ENCODE peak calls at places on chromosomes 7 and 10, in nine cellular contexts. G, F, S, Q, V, M, L, R and J are unnamed samples.

GRCh38 chr10:10869592-10869991 is 148.1 kb upstream of the CELF2 start:
- DNase-seq in G (no peak), F (peak; percentile 63), S (no peak), Q (peak; percentile 44), V (no peak), M (no peak), L (no peak), R (no peak), J (no peak)

GRCh38 chr7:27519801-27520200 is 142.9 kb downstream of the HIBADH start:
- DNase-seq in G (no peak), F (no peak), S (no peak), Q (no peak), V (no peak), M (no peak), L (no peak), R (no peak), J (no peak)

GRCh38 chr7:124032369-124033092 is at the start of gene TMEM229A:
- DNase-seq in G (peak; percentile 61), F (peak; percentile 63), S (no peak), Q (peak; percentile 49), V (peak; percentile 52), M (peak; percentile 53), L (peak; percentile 76), R (peak; percentile 22), J (peak; percentile 43)

GRCh38 chr10:61994404-61995031 is 93.0 kb downstream of the ARID5B start:
- DNase-seq in G (no peak), F (no peak), S (no peak), Q (no peak), V (no peak), M (no peak), L (no peak), R (no peak), J (no peak)

GRCh38 chr7:152565731-152566130 is 110.2 kb downstream of the XRCC2 start:
- DNase-seq in G (no peak), F (no peak), S (no peak), Q (no peak), V (no peak), M (no peak), L (no peak), R (no peak), J (no peak)

GRCh38 chr7:90701021-90701420 is 104.9 kb downstream of the CDK14 start:
- DNase-seq in G (no peak), F (peak; percentile 13), S (no peak), Q (no peak), V (no peak), M (no peak), L (no peak), R (no peak), J (no peak)

GRCh38 chr10:34655286-34656170 is 159.6 kb downstream of the PARD3 start:
- DNase-seq in G (no peak), F (peak; percentile 84), S (peak; percentile 74), Q (peak; percentile 85), V (peak; percentile 100), M (no peak), L (no peak), R (peak; percentile 30), J (peak; percentile 41)

GRCh38 chr7:116810267-116811116 is 51.9 kb upstream of the CAPZA2 start:
- DNase-seq in G (no peak), F (no peak), S (no peak), Q (no peak), V (peak; percentile 81), M (no peak), L (no peak), R (no peak), J (no peak)

GRCh38 chr7:129122751-129123516 is 21.6 kb upstream of the TSPAN33 start:
- DNase-seq in G (no peak), F (peak; percentile 44), S (no peak), Q (no peak), V (no peak), M (no peak), L (no peak), R (no peak), J (no peak)

GRCh38 chr7:99714171-99714570 is 20.8 kb downstream of the CYP3A7 start:
- DNase-seq in G (no peak), F (no peak), S (no peak), Q (no peak), V (peak; percentile 30), M (no peak), L (no peak), R (no peak), J (no peak)

GRCh38 chr10:75111367-75111905 is at the start of gene SAMD8:
- DNase-seq in G (peak; percentile 99), F (peak; percentile 98), S (peak; percentile 89), Q (peak; percentile 97), V (peak; percentile 100), M (peak; percentile 97), L (peak; percentile 99), R (no peak), J (peak; percentile 97)

GRCh38 chr7:25726180-25726579 is 425.8 kb upstream of the NFE2L3 start:
- DNase-seq in G (no peak), F (no peak), S (no peak), Q (no peak), V (no peak), M (no peak), L (peak; percentile 39), R (no peak), J (no peak)

GRCh38 chr10:33325929-33326328 is 8.5 kb downstream of the NRP1 start:
- DNase-seq in G (no peak), F (no peak), S (no peak), Q (no peak), V (peak; percentile 94), M (no peak), L (no peak), R (no peak), J (no peak)
- H3K4me3 ChIP-seq in G (no peak overlapping the region), F (no peak overlapping the region), S (peak overlapping the region; percentile 13), Q (no peak overlapping the region), V (peak overlapping the region; percentile 44), M (no peak overlapping the region), L (no peak overlapping the region), R (no peak overlapping the region), J (no peak overlapping the region)

DNA sequence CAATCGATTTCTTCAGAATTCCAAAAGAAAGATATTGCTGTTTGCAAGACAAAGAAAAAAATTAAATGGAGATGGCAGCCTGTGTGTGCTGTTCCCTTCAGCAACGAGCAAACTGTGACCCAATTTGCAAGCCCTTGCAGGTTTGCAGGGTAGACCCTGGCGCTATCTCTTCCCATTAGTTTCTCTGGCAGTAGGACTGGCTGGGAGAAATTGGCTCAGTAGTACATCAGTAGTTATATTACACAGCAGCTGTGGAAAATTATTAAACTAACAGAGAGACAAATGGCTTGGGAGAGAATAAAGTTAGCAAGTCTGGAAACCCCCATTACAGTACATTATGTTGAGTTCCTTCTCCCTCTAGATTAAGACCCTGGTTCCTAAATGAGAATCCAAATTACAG is 116.4 kb upstream of the ITGB1 start:
- DNase-seq in G (no peak), F (peak; percentile 24), S (no peak), Q (no peak), V (no peak), M (no peak), L (no peak), R (no peak), J (no peak)
- TF ChIP-seq CTCF in G (no peak), F (no peak), S (no peak), Q (no peak), V (no peak), M (no peak), L (no peak), R (no peak), J (no peak)

GRCh38 chr7:23475579-23475844 is 5.2 kb upstream of the IGF2BP3 start:
- DNase-seq in G (no peak), F (no peak), S (no peak), Q (no peak), V (no peak), M (no peak), L (no peak), R (no peak), J (no peak)
- H3K4me3 ChIP-seq in G (no peak overlapping the region), F (peak overlapping the region; percentile 72), S (no peak overlapping the region), Q (no peak overlapping the region), V (peak overlapping the region; percentile 63), M (no peak overlapping the region), L (no peak overlapping the region), R (peak overlapping the region; percentile 80), J (no peak overlapping the region)

GRCh38 chr7:67302113-67303039 is 305.7 kb downstream of the TYW1 start:
- DNase-seq in G (peak; percentile 100), F (peak; percentile 99), S (peak; percentile 100), Q (peak; percentile 99), V (peak; percentile 98), M (peak; percentile 98), L (peak; percentile 99), R (peak; percentile 96), J (peak; percentile 100)
- TF ChIP-seq CTCF in G (peak; percentile 43), F (peak; percentile 31), S (peak; percentile 27), Q (peak; percentile 23), V (no peak), M (peak; percentile 54), L (no peak), R (no peak), J (peak; percentile 72)

GRCh38 chr7:102836977-102837376 is 75.8 kb upstream of the LRRC17 start:
- DNase-seq in G (no peak), F (no peak), S (no peak), Q (no peak), V (no peak), M (no peak), L (no peak), R (no peak), J (no peak)

GRCh38 chr7:102833343-102833742 is 79.5 kb upstream of the LRRC17 start:
- DNase-seq in G (no peak), F (no peak), S (no peak), Q (no peak), V (no peak), M (no peak), L (no peak), R (no peak), J (no peak)

GRCh38 chr7:102836206-102836938 is 76.4 kb upstream of the LRRC17 start:
- DNase-seq in G (no peak), F (peak; percentile 89), S (no peak), Q (peak; percentile 89), V (peak; percentile 87), M (no peak), L (no peak), R (peak; percentile 26), J (no peak)

GRCh38 chr7:102834466-102834865 is 78.3 kb upstream of the LRRC17 start:
- DNase-seq in G (no peak), F (no peak), S (no peak), Q (no peak), V (peak; percentile 33), M (no peak), L (no peak), R (no peak), J (no peak)

DNA sequence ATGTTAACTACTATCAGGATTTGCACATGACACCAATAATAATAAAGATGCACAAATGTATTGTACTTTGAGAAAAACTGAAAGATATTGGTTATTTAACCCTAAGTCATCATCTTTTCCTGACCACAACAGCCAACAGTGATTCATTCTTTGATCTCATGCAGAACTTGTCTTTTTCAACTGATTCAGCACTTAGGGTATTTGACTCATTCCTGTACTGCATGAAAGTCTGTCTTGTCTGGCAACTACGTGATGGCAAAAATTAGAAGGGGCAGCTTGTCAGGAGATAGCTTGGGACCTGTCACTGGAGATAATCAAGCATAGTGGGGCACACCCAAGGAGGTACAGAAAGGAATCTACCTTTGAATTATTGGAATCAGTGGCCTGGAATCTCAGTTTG is 77.8 kb upstream of the LRRC17 start:
- DNase-seq in G (no peak), F (peak; percentile 63), S (no peak), Q (peak; percentile 92), V (peak; percentile 81), M (no peak), L (no peak), R (peak; percentile 36), J (no peak)
- H3K4me3 ChIP-seq in G (no peak overlapping the region), F (no peak overlapping the region), S (no peak overlapping the region), Q (no peak overlapping the region), V (peak overlapping the region; percentile 41), M (no peak overlapping the region), L (no peak overlapping the region), R (no peak overlapping the region), J (no peak overlapping the region)

GRCh38 chr10:43263551-43264323 is 3.1 kb downstream of the RASGEF1A start:
- DNase-seq in G (peak; percentile 58), F (no peak), S (no peak), Q (no peak), V (no peak), M (no peak), L (peak; percentile 73), R (peak; percentile 68), J (no peak)
- TF ChIP-seq CTCF in G (no peak), F (peak; percentile 22), S (no peak), Q (peak; percentile 27), V (peak; percentile 44), M (peak; percentile 15), L (no peak), R (peak; percentile 9), J (no peak)